ENCODE peak calls at places on chromosomes 2 and 18, in eight cellular contexts. One of them, this sample, is unnamed.
A peak's percentile ranks its signal among the peaks of the same experiment; 100 is the strongest.

GRCh38 chr2:187550797-187551306 is 3.4 kb downstream of the TFPI start:
- DNase-seq in GM12878: no peak
- DNase-seq in fibroblast of lung: no peak
- DNase-seq in PC-9: no peak
- DNase-seq in GM23248: no peak
- DNase-seq in neural progenitor cell: no peak
- DNase-seq in PC-3: no peak
- DNase-seq in keratinocyte: no peak
- DNase-seq in this sample: no peak

GRCh38 chr2:204115692-204116091 is 179.1 kb downstream of the ICOS start:
- DNase-seq in GM12878: no peak
- DNase-seq in fibroblast of lung: no peak
- DNase-seq in PC-9: no peak
- DNase-seq in GM23248: no peak
- DNase-seq in neural progenitor cell: no peak
- DNase-seq in PC-3: no peak
- DNase-seq in keratinocyte: no peak
- DNase-seq in this sample: no peak

GRCh38 chr2:73838889-73839539 is 10.3 kb downstream of the STAMBP start:
- DNase-seq in GM12878: no peak
- DNase-seq in fibroblast of lung: no peak
- DNase-seq in PC-9: no peak
- DNase-seq in GM23248: no peak
- DNase-seq in neural progenitor cell: no peak
- DNase-seq in PC-3: peak; percentile 17
- DNase-seq in keratinocyte: no peak
- DNase-seq in this sample: no peak

GRCh38 chr2:100747551-100747950 is 72.4 kb upstream of the NPAS2 start:
- DNase-seq in GM12878: no peak
- DNase-seq in fibroblast of lung: peak; percentile 28
- DNase-seq in PC-9: no peak
- DNase-seq in GM23248: peak; percentile 66
- DNase-seq in neural progenitor cell: no peak
- DNase-seq in PC-3: peak; percentile 18
- DNase-seq in keratinocyte: no peak
- DNase-seq in this sample: no peak

GRCh38 chr2:53575606-53576360 is 191.8 kb upstream of the CHAC2 start:
- DNase-seq in GM12878: no peak
- DNase-seq in fibroblast of lung: no peak
- DNase-seq in PC-9: no peak
- DNase-seq in GM23248: no peak
- DNase-seq in neural progenitor cell: peak; percentile 52
- DNase-seq in PC-3: no peak
- DNase-seq in keratinocyte: no peak
- DNase-seq in this sample: no peak

GRCh38 chr2:158922610-158923009 is 45.8 kb upstream of the TANC1 start:
- DNase-seq in GM12878: no peak
- DNase-seq in fibroblast of lung: no peak
- DNase-seq in PC-9: no peak
- DNase-seq in GM23248: peak; percentile 21
- DNase-seq in neural progenitor cell: no peak
- DNase-seq in PC-3: no peak
- DNase-seq in keratinocyte: no peak
- DNase-seq in this sample: no peak

GRCh38 chr2:54429811-54430600 is 26.1 kb upstream of the SPTBN1 start:
- DNase-seq in GM12878: no peak
- DNase-seq in fibroblast of lung: no peak
- DNase-seq in PC-9: no peak
- DNase-seq in GM23248: no peak
- DNase-seq in neural progenitor cell: no peak
- DNase-seq in PC-3: no peak
- DNase-seq in keratinocyte: no peak
- DNase-seq in this sample: no peak

GRCh38 chr2:56448999-56449431 is 265.2 kb downstream of the CCDC85A start:
- DNase-seq in GM12878: no peak
- DNase-seq in fibroblast of lung: no peak
- DNase-seq in PC-9: no peak
- DNase-seq in GM23248: peak; percentile 44
- DNase-seq in neural progenitor cell: peak; percentile 21
- DNase-seq in PC-3: peak; percentile 52
- DNase-seq in keratinocyte: no peak
- DNase-seq in this sample: peak; percentile 88

GRCh38 chr2:235605306-235605998 is 111.6 kb downstream of the AGAP1 start:
- DNase-seq in GM12878: no peak
- DNase-seq in fibroblast of lung: peak; percentile 98
- DNase-seq in PC-9: no peak
- DNase-seq in GM23248: peak; percentile 100
- DNase-seq in neural progenitor cell: peak; percentile 94
- DNase-seq in PC-3: no peak
- DNase-seq in keratinocyte: peak; percentile 53
- DNase-seq in this sample: peak; percentile 83

GRCh38 chr18:25250610-25250859 is 101.4 kb downstream of the ZNF521 start:
- DNase-seq in GM12878: no peak
- DNase-seq in fibroblast of lung: no peak
- DNase-seq in PC-9: no peak
- DNase-seq in GM23248: no peak
- DNase-seq in neural progenitor cell: no peak
- DNase-seq in PC-3: no peak
- DNase-seq in keratinocyte: no peak
- DNase-seq in this sample: no peak

GRCh38 chr18:58239879-58240278 is 195.9 kb downstream of the NEDD4L start:
- DNase-seq in GM12878: no peak
- DNase-seq in fibroblast of lung: no peak
- DNase-seq in PC-9: no peak
- DNase-seq in GM23248: no peak
- DNase-seq in neural progenitor cell: no peak
- DNase-seq in PC-3: peak; percentile 49
- DNase-seq in keratinocyte: no peak
- DNase-seq in this sample: no peak

GRCh38 chr18:80202264-80202998 is 44.9 kb downstream of the PARD6G start:
- DNase-seq in GM12878: peak; percentile 75
- DNase-seq in fibroblast of lung: no peak
- DNase-seq in PC-9: no peak
- DNase-seq in GM23248: no peak
- DNase-seq in neural progenitor cell: no peak
- DNase-seq in PC-3: no peak
- DNase-seq in keratinocyte: no peak
- DNase-seq in this sample: no peak

GRCh38 chr2:65662654-65663432 is 230.4 kb upstream of the SPRED2 start:
- DNase-seq in GM12878: no peak
- DNase-seq in fibroblast of lung: peak; percentile 98
- DNase-seq in PC-9: no peak
- DNase-seq in GM23248: peak; percentile 87
- DNase-seq in neural progenitor cell: no peak
- DNase-seq in PC-3: peak; percentile 93
- DNase-seq in keratinocyte: no peak
- DNase-seq in this sample: no peak

GRCh38 chr18:9494778-9495302 is 19.5 kb downstream of the RALBP1 start:
- DNase-seq in GM12878: peak; percentile 56
- DNase-seq in fibroblast of lung: no peak
- DNase-seq in PC-9: no peak
- DNase-seq in GM23248: no peak
- DNase-seq in neural progenitor cell: no peak
- DNase-seq in PC-3: no peak
- DNase-seq in keratinocyte: no peak
- DNase-seq in this sample: no peak

GRCh38 chr2:132581917-132582316 is 88.1 kb downstream of the LYPD1 start:
- DNase-seq in GM12878: no peak
- DNase-seq in fibroblast of lung: no peak
- DNase-seq in PC-9: peak; percentile 49
- DNase-seq in GM23248: no peak
- DNase-seq in neural progenitor cell: no peak
- DNase-seq in PC-3: peak; percentile 54
- DNase-seq in keratinocyte: peak; percentile 32
- DNase-seq in this sample: no peak

GRCh38 chr2:33877348-33878016 is 278.4 kb upstream of the FAM98A start:
- DNase-seq in GM12878: no peak
- DNase-seq in fibroblast of lung: no peak
- DNase-seq in PC-9: no peak
- DNase-seq in GM23248: no peak
- DNase-seq in neural progenitor cell: no peak
- DNase-seq in PC-3: no peak
- DNase-seq in keratinocyte: no peak
- DNase-seq in this sample: no peak

DNA sequence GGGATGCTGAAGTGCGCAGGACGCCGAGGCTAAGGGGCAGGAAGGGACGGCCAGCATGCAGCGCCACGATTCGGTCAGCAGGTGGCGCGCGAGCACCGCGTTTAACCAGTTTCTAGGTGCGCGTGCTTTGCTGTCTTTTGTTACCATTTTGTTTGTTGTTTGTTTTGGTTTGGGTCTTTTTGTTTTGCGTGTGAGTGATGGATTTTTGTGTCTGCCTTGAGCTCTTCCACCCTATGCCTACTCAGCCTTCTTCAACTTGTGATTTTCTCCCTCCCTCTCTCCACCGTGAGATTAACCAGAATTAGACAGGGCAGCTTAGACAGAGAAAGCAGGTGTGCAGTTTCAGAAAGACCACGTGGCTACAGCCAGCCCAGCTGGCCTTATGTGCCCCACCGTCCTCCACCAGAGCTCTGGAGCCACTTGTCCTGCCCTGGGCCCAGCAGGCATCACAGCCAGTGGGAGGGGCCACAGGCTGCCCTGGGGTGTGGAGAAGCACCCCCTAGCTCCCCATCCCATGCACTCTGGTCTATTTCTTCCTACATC is 180.2 kb downstream of the RNF144A start:
- DNase-seq in GM12878: peak; percentile 35
- DNase-seq in fibroblast of lung: peak; percentile 54
- DNase-seq in PC-9: peak; percentile 56
- DNase-seq in GM23248: peak; percentile 75
- DNase-seq in neural progenitor cell: peak; percentile 79
- DNase-seq in PC-3: peak; percentile 79
- DNase-seq in keratinocyte: no peak
- DNase-seq in this sample: peak; percentile 77
- H3K4me3 ChIP-seq in GM12878: peak overlapping the region; percentile 48
- H3K4me3 ChIP-seq in fibroblast of lung: no peak overlapping the region
- H3K4me3 ChIP-seq in PC-9: no peak overlapping the region
- H3K4me3 ChIP-seq in GM23248: no peak overlapping the region
- H3K4me3 ChIP-seq in neural progenitor cell: no peak overlapping the region
- H3K4me3 ChIP-seq in PC-3: peak overlapping the region; percentile 58
- H3K4me3 ChIP-seq in keratinocyte: no peak overlapping the region
- H3K4me3 ChIP-seq in this sample: no peak overlapping the region

GRCh38 chr2:172092716-172093415 is 7.6 kb downstream of the DLX1 start:
- DNase-seq in GM12878: no peak
- DNase-seq in fibroblast of lung: no peak
- DNase-seq in PC-9: no peak
- DNase-seq in GM23248: no peak
- DNase-seq in neural progenitor cell: peak; percentile 62
- DNase-seq in PC-3: no peak
- DNase-seq in keratinocyte: no peak
- DNase-seq in this sample: no peak

GRCh38 chr2:172091626-172092566 is 6.6 kb downstream of the DLX1 start:
- DNase-seq in GM12878: no peak
- DNase-seq in fibroblast of lung: no peak
- DNase-seq in PC-9: no peak
- DNase-seq in GM23248: no peak
- DNase-seq in neural progenitor cell: peak; percentile 4
- DNase-seq in PC-3: no peak
- DNase-seq in keratinocyte: no peak
- DNase-seq in this sample: no peak

GRCh38 chr2:172094319-172095145 is 8.2 kb downstream of the DLX2 start:
- DNase-seq in GM12878: no peak
- DNase-seq in fibroblast of lung: no peak
- DNase-seq in PC-9: peak; percentile 75
- DNase-seq in GM23248: peak; percentile 72
- DNase-seq in neural progenitor cell: peak; percentile 65
- DNase-seq in PC-3: peak; percentile 38
- DNase-seq in keratinocyte: no peak
- DNase-seq in this sample: no peak

GRCh38 chr2:172095146-172095904 is 7.4 kb downstream of the DLX2 start:
- DNase-seq in GM12878: no peak
- DNase-seq in fibroblast of lung: peak; percentile 51
- DNase-seq in PC-9: peak; percentile 94
- DNase-seq in GM23248: peak; percentile 95
- DNase-seq in neural progenitor cell: peak; percentile 80
- DNase-seq in PC-3: peak; percentile 91
- DNase-seq in keratinocyte: no peak
- DNase-seq in this sample: peak; percentile 67

GRCh38 chr2:172093416-172094318 is 8.4 kb downstream of the DLX1 start:
- DNase-seq in GM12878: no peak
- DNase-seq in fibroblast of lung: no peak
- DNase-seq in PC-9: no peak
- DNase-seq in GM23248: no peak
- DNase-seq in neural progenitor cell: peak; percentile 56
- DNase-seq in PC-3: no peak
- DNase-seq in keratinocyte: no peak
- DNase-seq in this sample: no peak
- TF ChIP-seq EZH2 in GM12878: no peak
- TF ChIP-seq EZH2 in fibroblast of lung: peak; percentile 36
- TF ChIP-seq EZH2 in PC-9: no peak
- TF ChIP-seq EZH2 in GM23248: peak; percentile 1
- TF ChIP-seq EZH2 in neural progenitor cell: peak; percentile 93
- TF ChIP-seq EZH2 in PC-3: no peak
- TF ChIP-seq EZH2 in keratinocyte: peak; percentile 45
- TF ChIP-seq EZH2 in this sample: peak; percentile 82

DNA sequence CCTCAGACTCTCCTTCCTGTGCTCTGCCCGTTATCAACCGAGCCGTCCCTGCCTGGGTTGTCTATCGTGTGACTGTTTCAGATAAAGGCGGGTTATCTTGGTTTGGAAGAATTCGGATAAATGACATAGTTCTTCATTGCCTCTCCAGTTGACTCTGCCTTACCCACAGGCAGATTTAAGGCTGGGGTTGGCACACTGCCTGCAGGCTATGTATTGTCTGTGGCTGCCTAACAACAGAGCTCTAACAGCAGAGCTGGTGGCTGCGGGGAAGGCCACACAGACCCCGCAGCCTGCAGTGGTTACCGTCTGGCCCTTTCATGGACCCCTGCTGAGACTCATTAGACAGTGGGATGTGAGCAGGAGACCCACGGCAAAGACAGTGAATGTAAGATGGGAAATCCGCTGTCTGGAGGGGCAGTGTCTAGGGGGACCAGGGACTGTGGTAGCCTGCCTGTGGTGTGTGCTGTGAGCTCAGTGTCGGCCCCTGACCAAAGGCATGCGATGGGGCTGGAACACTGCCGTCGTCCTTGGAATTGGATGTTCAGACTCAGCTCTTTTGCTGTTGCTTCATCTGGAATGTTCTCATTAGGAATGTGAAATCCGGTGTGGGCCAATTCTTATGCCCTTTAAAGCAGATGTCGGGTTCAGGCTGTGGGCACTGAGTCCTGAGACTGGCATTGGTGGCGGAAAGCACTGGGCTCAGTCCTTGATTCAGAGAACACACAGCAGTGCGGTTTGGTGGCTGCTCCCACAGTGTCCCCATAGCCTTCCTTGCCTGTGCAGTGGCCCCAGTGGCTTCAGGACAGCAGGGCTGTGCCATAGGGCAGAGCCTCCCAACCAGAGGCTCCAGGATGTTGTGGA is 44.5 kb downstream of the SH3RF3 start:
- DNase-seq in GM12878: no peak
- DNase-seq in fibroblast of lung: peak; percentile 95
- DNase-seq in PC-9: no peak
- DNase-seq in GM23248: peak; percentile 93
- DNase-seq in neural progenitor cell: peak; percentile 75
- DNase-seq in PC-3: no peak
- DNase-seq in keratinocyte: no peak
- DNase-seq in this sample: peak; percentile 48
- H3K4me3 ChIP-seq in GM12878: no peak overlapping the region
- H3K4me3 ChIP-seq in fibroblast of lung: no peak overlapping the region
- H3K4me3 ChIP-seq in PC-9: no peak overlapping the region
- H3K4me3 ChIP-seq in GM23248: peak overlapping the region; percentile 47
- H3K4me3 ChIP-seq in neural progenitor cell: no peak overlapping the region
- H3K4me3 ChIP-seq in PC-3: no peak overlapping the region
- H3K4me3 ChIP-seq in keratinocyte: no peak overlapping the region
- H3K4me3 ChIP-seq in this sample: no peak overlapping the region

GRCh38 chr2:176071330-176072291 is 12.2 kb downstream of the EVX2 start:
- DNase-seq in GM12878: no peak
- DNase-seq in fibroblast of lung: no peak
- DNase-seq in PC-9: no peak
- DNase-seq in GM23248: no peak
- DNase-seq in neural progenitor cell: no peak
- DNase-seq in PC-3: no peak
- DNase-seq in keratinocyte: no peak
- DNase-seq in this sample: no peak
- TF ChIP-seq EZH2 in GM12878: no peak
- TF ChIP-seq EZH2 in fibroblast of lung: peak; percentile 75
- TF ChIP-seq EZH2 in PC-9: no peak
- TF ChIP-seq EZH2 in GM23248: peak; percentile 41
- TF ChIP-seq EZH2 in neural progenitor cell: peak; percentile 89
- TF ChIP-seq EZH2 in PC-3: no peak
- TF ChIP-seq EZH2 in keratinocyte: peak; percentile 88
- TF ChIP-seq EZH2 in this sample: peak; percentile 61